ENCODE peak calls at places on chromosomes 16 and 17, in four cellular contexts. O is brain microvascular endothelial cell, H is psoas muscle, E is upper lobe of right lung. T is an unnamed sample.

GRCh38 chr17:42536372-42537155 is 523 bp downstream of the NAGLU start:
- DNase-seq in H (peak; percentile 95), O (peak; percentile 45), E (peak; percentile 95), T (no peak)

GRCh38 chr17:81635431-81635830 is 1.5 kb downstream of the NPLOC4 start:
- DNase-seq in H (no peak), E (no peak), O (no peak), T (no peak)

GRCh38 chr17:50806141-50806643 is 29.2 kb upstream of the WFIKKN2 start:
- DNase-seq in H (no peak), E (no peak), O (peak; percentile 11), T (no peak)

GRCh38 chr16:87464691-87465300 is 28.0 kb downstream of the ZCCHC14 start:
- DNase-seq in O (peak; percentile 81), H (peak; percentile 77), E (peak; percentile 83), T (no peak)

GRCh38 chr17:1012823-1013728 is 16.1 kb downstream of the TIMM22 start:
- DNase-seq in E (no peak), O (no peak), H (peak; percentile 42), T (no peak)

GRCh38 chr17:79800325-79801155 is 3.7 kb upstream of the CBX8 start:
- DNase-seq in O (peak; percentile 34), E (peak; percentile 64), H (no peak), T (no peak)

GRCh38 chr17:16304832-16305231 is 48.4 kb downstream of the CENPV start:
- DNase-seq in E (no peak), O (peak; percentile 43), H (no peak), T (no peak)

GRCh38 chr17:29084476-29085148 is 41.7 kb downstream of the PIPOX start:
- DNase-seq in H (no peak), E (no peak), O (no peak), T (no peak)

GRCh38 chr16:72270531-72270930 is 98.6 kb upstream of the PMFBP1 start:
- DNase-seq in H (no peak), O (no peak), E (no peak), T (no peak)

GRCh38 chr17:5587431-5588032 is 3.2 kb upstream of the NLRP1 start:
- DNase-seq in E (no peak), O (peak; percentile 42), H (no peak), T (no peak)

GRCh38 chr16:29727452-29727851 is 18.3 kb downstream of the C16orf54 start:
- DNase-seq in H (no peak), E (peak; percentile 15), O (no peak), T (no peak)

GRCh38 chr16:29730649-29731048 is 15.1 kb downstream of the C16orf54 start:
- DNase-seq in E (peak; percentile 3), H (no peak), O (no peak), T (no peak)

GRCh38 chr16:29734826-29735225 is 11.0 kb downstream of the C16orf54 start:
- DNase-seq in H (no peak), O (no peak), E (no peak), T (no peak)

GRCh38 chr16:29726845-29727379 is 18.9 kb downstream of the C16orf54 start:
- DNase-seq in O (no peak), E (peak; percentile 17), H (no peak), T (no peak)

GRCh38 chr16:29729116-29729521 is 16.7 kb downstream of the C16orf54 start:
- DNase-seq in H (no peak), E (peak; percentile 48), O (peak; percentile 31), T (peak; percentile 1)
- TF ChIP-seq CTCF in H (peak; percentile 42), E (peak; percentile 55), O (peak; percentile 82), T (peak; percentile 64)

GRCh38 chr17:66222772-66223350 is 6.4 kb downstream of the APOH start:
- DNase-seq in H (no peak), E (no peak), O (no peak), T (no peak)
- H3K36me3 ChIP-seq in H (no peaks in the 10 kb centered on the region), E (no peaks in the 10 kb centered on the region), O (no peaks in the 10 kb centered on the region), T (no peaks in the 10 kb centered on the region)

DNA sequence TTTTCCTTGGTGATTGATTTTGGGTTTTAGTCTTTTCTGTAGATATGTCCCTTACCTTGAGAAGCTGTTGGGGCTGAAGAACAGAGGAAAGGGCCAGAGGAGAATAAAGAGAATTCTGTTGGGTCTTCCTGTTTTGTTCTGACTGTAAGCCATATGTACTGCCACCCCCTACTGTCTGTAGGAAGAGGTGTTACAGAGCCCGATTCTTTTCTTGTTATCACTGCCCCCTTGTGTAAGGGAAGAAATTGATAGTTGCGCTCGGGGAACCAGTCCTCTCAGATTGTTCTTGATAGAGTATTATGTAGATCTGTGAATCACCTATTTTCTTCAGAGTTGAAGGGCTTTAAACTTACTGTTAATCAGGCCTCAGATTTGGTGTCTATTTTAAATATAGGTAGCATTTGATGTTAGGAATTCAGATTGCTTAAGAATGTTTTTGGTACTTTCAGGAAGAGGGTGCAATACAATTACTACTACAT is 2.4 kb downstream of the TANC2 start:
- DNase-seq in O (peak; percentile 87), E (no peak), H (no peak), T (peak; percentile 81)
- TF ChIP-seq CTCF in O (peak; percentile 91), E (peak; percentile 78), H (peak; percentile 70), T (peak; percentile 82)

GRCh38 chr17:46046957-46047356 is 47.9 kb downstream of the STH start:
- DNase-seq in H (no peak), E (no peak), O (no peak), T (no peak)

GRCh38 chr17:46044286-46044928 is 45.4 kb downstream of the STH start:
- DNase-seq in E (no peak), H (no peak), O (peak; percentile 89), T (no peak)

GRCh38 chr17:46044989-46045388 is 45.9 kb downstream of the STH start:
- DNase-seq in H (no peak), O (no peak), E (no peak), T (no peak)

GRCh38 chr17:46045639-46046038 is 46.6 kb downstream of the STH start:
- DNase-seq in H (no peak), O (no peak), E (no peak), T (no peak)

GRCh38 chr17:46047398-46047797 is 48.3 kb downstream of the STH start:
- DNase-seq in E (no peak), H (no peak), O (no peak), T (no peak)
- H3K36me3 ChIP-seq in E (peaks cover 74% of the 10 kb centered on the region), H (peaks cover 60% of the 10 kb centered on the region), O (peaks cover 40% of the 10 kb centered on the region), T (peaks cover 39% of the 10 kb centered on the region)

DNA sequence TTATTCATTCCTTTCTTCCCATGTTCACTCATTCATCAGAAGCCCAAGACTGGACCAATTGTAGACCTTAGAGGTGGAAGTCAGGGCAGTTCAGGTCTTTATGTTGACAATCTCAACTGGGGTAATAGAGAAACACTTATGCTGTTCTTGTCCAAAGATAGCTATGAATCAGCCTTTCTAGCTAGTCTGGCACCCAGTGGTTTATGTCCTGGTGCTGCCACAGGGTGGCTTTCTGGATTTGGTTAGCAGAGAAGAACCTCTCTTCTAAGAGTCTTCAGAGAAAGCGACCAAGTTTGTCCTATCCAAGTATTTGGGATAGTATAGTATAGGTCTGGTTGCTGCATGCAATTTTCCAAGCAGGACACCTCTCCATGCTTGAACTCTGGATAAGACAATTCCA is 83.3 kb downstream of the NOG start:
- DNase-seq in O (no peak), H (no peak), E (no peak), T (no peak)
- TF ChIP-seq CTCF in O (peak; percentile 32), H (peak; percentile 27), E (no peak), T (peak; percentile 12)

DNA sequence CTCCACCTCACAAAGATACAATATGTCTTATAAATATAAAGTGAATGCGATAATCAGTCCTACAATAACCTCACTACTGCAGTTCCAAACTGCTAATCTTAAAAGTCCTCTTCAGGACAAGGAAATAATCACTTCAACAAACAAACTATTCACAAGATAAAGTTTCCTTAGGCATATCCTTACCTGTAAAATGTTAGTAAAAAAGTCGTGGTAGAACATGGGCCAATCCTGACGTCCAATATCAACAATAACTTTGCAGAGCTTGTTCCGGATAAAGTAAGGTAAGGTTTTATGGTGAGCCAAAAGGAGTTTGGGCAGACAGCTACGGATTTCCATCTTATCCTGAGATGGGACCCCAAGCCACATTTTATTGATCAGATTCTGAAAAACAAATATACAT is 36.0 kb downstream of the XPO6 start:
- DNase-seq in O (no peak), E (no peak), H (no peak), T (no peak)
- H3K36me3 ChIP-seq in O (peaks cover 20% of the 10 kb centered on the region), E (peaks cover 47% of the 10 kb centered on the region), H (peaks cover 63% of the 10 kb centered on the region), T (peaks cover 43% of the 10 kb centered on the region)

DNA sequence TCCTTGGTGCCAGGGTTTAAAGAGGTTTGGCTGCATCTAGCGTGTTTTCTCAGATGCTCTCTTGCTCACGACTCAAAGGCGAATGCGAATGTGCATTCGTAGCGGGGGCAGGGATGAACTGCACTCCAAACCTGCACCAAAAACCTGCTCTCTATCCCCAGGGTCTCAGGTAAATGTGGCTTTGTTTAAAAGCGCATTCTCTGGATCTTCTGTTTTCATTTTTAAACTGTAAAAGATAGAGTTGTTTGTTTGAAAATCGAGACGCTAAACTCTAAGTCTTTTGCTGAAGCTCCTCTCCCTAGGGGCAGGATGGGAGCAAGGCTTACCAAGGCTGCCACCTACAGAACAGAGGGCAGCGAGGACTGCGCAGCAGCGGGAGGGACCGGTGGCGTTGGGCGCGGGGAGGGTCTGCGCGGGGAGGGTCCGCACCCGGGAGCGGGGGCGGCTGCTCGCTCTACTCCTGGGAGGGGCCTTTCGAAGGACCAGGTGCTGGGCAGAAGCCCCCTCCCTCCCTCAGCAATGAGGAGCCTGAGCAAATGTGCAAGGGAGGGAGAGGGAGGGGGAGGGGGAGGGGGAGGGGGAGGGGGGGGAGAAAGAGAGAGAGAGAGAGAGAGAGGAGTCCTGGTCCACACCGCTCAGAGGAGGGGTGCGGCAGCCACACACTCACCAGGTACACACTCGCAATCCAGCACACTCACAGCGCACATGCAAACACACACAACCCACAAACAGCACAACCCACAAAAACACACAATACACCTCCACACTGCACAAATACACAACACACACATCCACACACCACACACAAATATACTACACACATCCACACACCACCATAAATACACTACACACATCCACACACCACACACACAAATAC is 142.8 kb downstream of the GRIN2A start:
- DNase-seq in E (no peak), H (no peak), O (no peak), T (no peak)
- TF ChIP-seq CTCF in E (no peak), H (no peak), O (no peak), T (peak; percentile 48)

GRCh38 chr17:2685696-2686095 is 25.9 kb downstream of the CLUH start:
- DNase-seq in O (no peak), H (peak; percentile 56), E (peak; percentile 57), T (no peak)
- H3K36me3 ChIP-seq in O (peaks cover 36% of the 10 kb centered on the region), H (peaks cover 55% of the 10 kb centered on the region), E (peaks cover 49% of the 10 kb centered on the region), T (peaks cover 21% of the 10 kb centered on the region)